ENCODE peak calls at places on chromosomes 5 and 9, in seven cellular contexts. Y is cardiac muscle cell, M is left lung, G is choroid plexus epithelial cell, V is fibroblast of pulmonary artery, L is ovary, E is sigmoid colon. R is an unnamed sample.

GRCh38 chr5:125668904-125669303 is 754.3 kb upstream of the GRAMD2B start:
- DNase-seq in L (no peak), Y (no peak), V (no peak), E (no peak), M (no peak), G (no peak), R (no peak)

GRCh38 chr9:135971892-135972291 is 10.7 kb upstream of the UBAC1 start:
- DNase-seq in V (no peak), M (peak), G (peak), L (no peak), E (peak), Y (peak), R (no peak)

GRCh38 chr9:72586388-72587160 is 65.2 kb downstream of the TMC1 start:
- DNase-seq in E (no peak), L (no peak), V (peak), M (peak), G (peak), Y (no peak), R (no peak)

GRCh38 chr9:36789886-36790285 is 217.2 kb downstream of the MELK start:
- DNase-seq in M (no peak), V (no peak), Y (no peak), G (no peak), E (no peak), L (no peak), R (no peak)

GRCh38 chr9:128912270-128912853 is 8.4 kb upstream of the PHYHD1 start:
- DNase-seq in L (no peak), G (peak), V (peak), E (no peak), M (peak), Y (no peak), R (no peak)

GRCh38 chr9:124183772-124184171 is 74.0 kb upstream of the NEK6 start:
- DNase-seq in E (no peak), L (no peak), V (no peak), M (no peak), Y (no peak), G (no peak), R (no peak)

GRCh38 chr5:10584714-10585113 is 20.8 kb downstream of the ANKRD33B start:
- DNase-seq in E (no peak), V (no peak), Y (no peak), G (no peak), L (no peak), M (no peak), R (no peak)

GRCh38 chr9:121189660-121190059 is 12.0 kb downstream of the RAB14 start:
- DNase-seq in G (no peak), E (no peak), L (no peak), V (no peak), M (no peak), Y (no peak), R (no peak)

GRCh38 chr9:32550046-32550608 is 2.0 kb upstream of the SMIM27 start:
- DNase-seq in Y (peak), G (peak), M (no peak), E (no peak), L (no peak), V (peak), R (no peak)
- TF ChIP-seq CTCF in Y (peak), G (peak), M (no peak), E (no peak), L (no peak), V (peak), R (no peak)

GRCh38 chr5:28473531-28474107 is 1435.2 kb upstream of the CDH9 start:
- DNase-seq in G (peak), V (peak), M (no peak), E (no peak), Y (peak), L (no peak), R (no peak)
- TF ChIP-seq CTCF in G (peak), V (peak), M (no peak), E (no peak), Y (peak), L (no peak), R (no peak)

GRCh38 chr5:120231563-120231962 is 232.5 kb upstream of the PRR16 start:
- DNase-seq in V (no peak), M (no peak), Y (no peak), E (no peak), L (no peak), G (no peak), R (no peak)
- TF ChIP-seq CTCF in V (no peak), M (no peak), Y (no peak), E (no peak), L (no peak), G (no peak), R (no peak)

GRCh38 chr5:66743344-66743743 is 147.2 kb downstream of the MAST4 start:
- DNase-seq in M (no peak), G (no peak), E (no peak), L (no peak), Y (no peak), V (no peak), R (no peak)

GRCh38 chr5:66741394-66741793 is 145.2 kb downstream of the MAST4 start:
- DNase-seq in G (no peak), Y (no peak), E (no peak), V (no peak), M (no peak), L (no peak), R (no peak)

GRCh38 chr5:66744040-66744439 is 147.8 kb downstream of the MAST4 start:
- DNase-seq in E (no peak), M (no peak), G (peak), Y (no peak), V (peak), L (no peak), R (no peak)

GRCh38 chr5:66742083-66742895 is 146.1 kb downstream of the MAST4 start:
- DNase-seq in G (peak), L (peak), E (no peak), M (no peak), V (no peak), Y (peak), R (no peak)

GRCh38 chr5:66742896-66743247 is 146.7 kb downstream of the MAST4 start:
- DNase-seq in V (no peak), G (no peak), Y (no peak), M (no peak), E (no peak), L (no peak), R (no peak)
- TF ChIP-seq CTCF in V (no peak), G (no peak), Y (no peak), M (no peak), E (no peak), L (no peak), R (no peak)

GRCh38 chr9:89602978-89603628 is 1.7 kb upstream of the GADD45G start:
- DNase-seq in L (peak), Y (peak), V (peak), E (peak), M (peak), G (peak), R (peak)

GRCh38 chr9:89603629-89604462 is 966 bp upstream of the GADD45G start:
- DNase-seq in G (peak), M (peak), E (peak), V (peak), Y (peak), L (peak), R (no peak)

GRCh38 chr9:89606049-89606481 is 1.3 kb downstream of the GADD45G start:
- DNase-seq in L (peak), Y (peak), G (peak), V (peak), M (peak), E (peak), R (peak)

GRCh38 chr9:89605181-89606048 is 603 bp downstream of the GADD45G start:
- DNase-seq in G (peak), M (peak), Y (peak), L (peak), V (peak), E (peak), R (peak)

GRCh38 chr9:89604463-89605180 is at the start of gene GADD45G:
- DNase-seq in M (peak), G (peak), E (peak), L (peak), V (peak), Y (peak), R (peak)
- TF ChIP-seq CTCF in M (no peak), G (no peak), E (peak), L (no peak), V (no peak), Y (no peak), R (no peak)

R was measured in natural killer cell.